ENCODE peak calls at places on chromosome X, in eight cellular contexts. U is suprapubic skin, O is astrocyte of the spinal cord, C is kidney, M is BJ, R is cardiac muscle cell, Z is right atrium auricular region, W is DND-41. S is an unnamed sample.

GRCh38 chrX:50470103-50471031 is at the start of gene DGKK:
- DNase-seq in U (no peak), O (no peak), C (peak; percentile 66), M (no peak), R (no peak), Z (no peak), W (no peak), S (no peak)

GRCh38 chrX:53239474-53239873 is 14.5 kb upstream of the KDM5C start:
- DNase-seq in U (no peak), O (no peak), C (no peak), M (no peak), R (no peak), Z (no peak), W (peak; percentile 37), S (no peak)

GRCh38 chrX:40912166-40912565 is 173.1 kb upstream of the USP9X start:
- DNase-seq in U (no peak), O (no peak), C (no peak), M (no peak), R (no peak), Z (no peak), W (no peak), S (no peak)

GRCh38 chrX:39950035-39950688 is 147.6 kb downstream of the BCOR start:
- DNase-seq in U (no peak), O (no peak), C (peak; percentile 5), M (no peak), R (no peak), Z (no peak), W (no peak), S (no peak)

GRCh38 chrX:5998901-5999300 is 229.8 kb downstream of the NLGN4X start:
- DNase-seq in U (no peak), O (no peak), C (no peak), M (no peak), R (no peak), Z (no peak), W (peak; percentile 50), S (no peak)

GRCh38 chrX:17597836-17598434 is 139.4 kb upstream of the SCML1 start:
- DNase-seq in U (peak; percentile 88), O (peak; percentile 69), C (peak; percentile 93), M (no peak), R (peak; percentile 82), Z (peak; percentile 78), W (no peak), S (no peak)

GRCh38 chrX:54180403-54180802 is 2.7 kb downstream of the FAM120C start:
- DNase-seq in U (no peak), O (peak; percentile 27), C (no peak), M (no peak), R (peak; percentile 18), Z (no peak), W (no peak), S (no peak)

GRCh38 chrX:119984652-119985051 is 41.1 kb upstream of the NKAP start:
- DNase-seq in U (no peak), O (no peak), C (no peak), M (no peak), R (no peak), Z (no peak), W (no peak), S (no peak)

GRCh38 chrX:114905251-114905650 is 112.2 kb downstream of the IL13RA2 start:
- DNase-seq in U (no peak), O (no peak), C (no peak), M (no peak), R (no peak), Z (no peak), W (no peak), S (no peak)

GRCh38 chrX:121754301-121754700 is 706.9 kb downstream of the GLUD2 start:
- DNase-seq in U (no peak), O (no peak), C (no peak), M (no peak), R (no peak), Z (no peak), W (no peak), S (no peak)

GRCh38 chrX:34770511-34770910 is 113.4 kb upstream of the TMEM47 start:
- DNase-seq in U (no peak), O (no peak), C (no peak), M (no peak), R (peak; percentile 39), Z (no peak), W (no peak), S (no peak)

GRCh38 chrX:17559728-17560379 is 177.4 kb upstream of the SCML1 start:
- DNase-seq in U (no peak), O (peak; percentile 87), C (no peak), M (peak; percentile 39), R (peak; percentile 79), Z (no peak), W (no peak), S (no peak)

GRCh38 chrX:39613997-39614679 is 483.6 kb downstream of the BCOR start:
- DNase-seq in U (no peak), O (no peak), C (no peak), M (no peak), R (no peak), Z (no peak), W (no peak), S (no peak)

GRCh38 chrX:69238153-69238959 is 73.1 kb upstream of the PJA1 start:
- DNase-seq in U (no peak), O (no peak), C (no peak), M (no peak), R (no peak), Z (no peak), W (no peak), S (no peak)

GRCh38 chrX:8743126-8743732 is 11.3 kb upstream of the ANOS1 start:
- DNase-seq in U (no peak), O (no peak), C (no peak), M (no peak), R (peak; percentile 50), Z (no peak), W (peak; percentile 59), S (no peak)

GRCh38 chrX:42079968-42080367 is 156.6 kb upstream of the CASK start:
- DNase-seq in U (no peak), O (no peak), C (no peak), M (no peak), R (no peak), Z (no peak), W (no peak), S (no peak)

GRCh38 chrX:123570011-123570590 is 162.8 kb downstream of the THOC2 start:
- DNase-seq in U (no peak), O (no peak), C (no peak), M (no peak), R (no peak), Z (no peak), W (no peak), S (no peak)

GRCh38 chrX:21394792-21395191 is 20.6 kb downstream of the CNKSR2 start:
- DNase-seq in U (no peak), O (no peak), C (no peak), M (no peak), R (no peak), Z (no peak), W (no peak), S (no peak)

GRCh38 chrX:10486373-10486772 is 134.0 kb downstream of the MID1 start:
- DNase-seq in U (no peak), O (peak; percentile 65), C (no peak), M (peak; percentile 35), R (peak; percentile 75), Z (no peak), W (no peak), S (no peak)

GRCh38 chrX:152733261-152733975 is at the start of the genes CSAG1 and MAGEA12:
- DNase-seq in U (no peak), O (no peak), C (peak; percentile 49), M (no peak), R (no peak), Z (no peak), W (no peak), S (no peak)

GRCh38 chrX:109622270-109622669 is 2.7 kb downstream of the KCNE5 start:
- DNase-seq in U (no peak), O (no peak), C (no peak), M (no peak), R (no peak), Z (no peak), W (no peak), S (no peak)

GRCh38 chrX:9352683-9353430 is 112.0 kb upstream of the TBL1X start:
- DNase-seq in U (no peak), O (peak; percentile 65), C (no peak), M (no peak), R (peak; percentile 80), Z (peak; percentile 66), W (peak; percentile 71), S (peak; percentile 78)

GRCh38 chrX:149504915-149505651 is at the start of gene IDS:
- DNase-seq in U (peak; percentile 93), O (peak; percentile 86), C (peak; percentile 96), M (peak; percentile 36), R (peak; percentile 88), Z (peak; percentile 90), W (peak; percentile 86), S (peak; percentile 86)

GRCh38 chrX:24694825-24695224 is 1.1 kb downstream of the POLA1 start:
- DNase-seq in U (no peak), O (no peak), C (no peak), M (no peak), R (no peak), Z (no peak), W (no peak), S (no peak)
- TF ChIP-seq CTCF in U (no peak), O (no peak), C (no peak), M (no peak), R (no peak), Z (no peak), W (no peak), S (no peak)

GRCh38 chrX:128517691-128518090 is 465.5 kb upstream of the ACTRT1 start:
- DNase-seq in U (no peak), O (no peak), C (peak; percentile 29), M (no peak), R (no peak), Z (no peak), W (no peak), S (no peak)

GRCh38 chrX:128518508-128518907 is 466.3 kb upstream of the ACTRT1 start:
- DNase-seq in U (no peak), O (peak; percentile 5), C (no peak), M (no peak), R (no peak), Z (no peak), W (no peak), S (no peak)
- TF ChIP-seq CTCF in U (no peak), O (peak; percentile 23), C (peak; percentile 12), M (no peak), R (no peak), Z (no peak), W (peak; percentile 60), S (no peak)

GRCh38 chrX:38379088-38379487 is 26.7 kb downstream of the OTC start:
- DNase-seq in U (no peak), O (no peak), C (no peak), M (no peak), R (peak; percentile 14), Z (no peak), W (no peak), S (no peak)

GRCh38 chrX:38376747-38377146 is 24.3 kb downstream of the OTC start:
- DNase-seq in U (no peak), O (no peak), C (no peak), M (no peak), R (no peak), Z (no peak), W (no peak), S (no peak)

GRCh38 chrX:38374431-38374830 is 22.0 kb downstream of the OTC start:
- DNase-seq in U (no peak), O (no peak), C (no peak), M (no peak), R (no peak), Z (no peak), W (no peak), S (no peak)

GRCh38 chrX:38375888-38376287 is 23.5 kb downstream of the OTC start:
- DNase-seq in U (no peak), O (peak; percentile 3), C (no peak), M (no peak), R (peak; percentile 21), Z (no peak), W (peak; percentile 6), S (no peak)
- TF ChIP-seq CTCF in U (no peak), O (peak; percentile 58), C (peak; percentile 2), M (peak; percentile 46), R (peak; percentile 50), Z (no peak), W (peak; percentile 54), S (peak; percentile 53)

GRCh38 chrX:38260231-38260630 is 39.6 kb upstream of the SRPX start:
- DNase-seq in U (no peak), O (peak; percentile 15), C (no peak), M (no peak), R (no peak), Z (no peak), W (no peak), S (no peak)
- TF ChIP-seq CTCF in U (no peak), O (peak; percentile 45), C (no peak), M (peak; percentile 39), R (peak; percentile 32), Z (no peak), W (peak; percentile 40), S (peak; percentile 43)